ENCODE peak calls at places on chromosomes 6 and 20, in four cellular contexts. Q is GM12878, S is HepG2, Y is K562. U is an unnamed sample.

GRCh38 chr6:22596011-22596410 is 26.6 kb downstream of the HDGFL1 start:
- DNase-seq in Q (no peak), Y (no peak), S (no peak), U (no peak)

GRCh38 chr6:43728586-43728985 is 41.0 kb upstream of the MRPS18A start:
- DNase-seq in Y (no peak), S (no peak), Q (no peak), U (no peak)

GRCh38 chr20:29876911-29877285 is 1380.6 kb upstream of the DEFB115 start:
- DNase-seq in Q (no peak), S (no peak), Y (no peak), U (no peak)

GRCh38 chr6:19995575-19996257 is 158.5 kb downstream of the ID4 start:
- DNase-seq in Q (no peak), Y (peak), S (no peak), U (no peak)

GRCh38 chr6:9978480-9978879 is 436.4 kb downstream of the TFAP2A start:
- DNase-seq in Y (no peak), S (no peak), Q (no peak), U (no peak)

GRCh38 chr6:33162471-33162870 is 29.8 kb downstream of the COL11A2 start:
- DNase-seq in Q (no peak), Y (peak), S (no peak), U (no peak)

GRCh38 chr6:152399409-152399808 is 237.8 kb downstream of the SYNE1 start:
- DNase-seq in Y (no peak), Q (no peak), S (no peak), U (no peak)

GRCh38 chr6:89985744-89986493 is 91.7 kb downstream of the GJA10 start:
- DNase-seq in Q (no peak), S (no peak), Y (peak), U (no peak)

GRCh38 chr6:131023834-131024504 is 39.1 kb downstream of the EPB41L2 start:
- DNase-seq in S (no peak), Q (no peak), Y (no peak), U (no peak)

GRCh38 chr6:10588562-10589428 is 67.6 kb downstream of the GCNT2 start:
- DNase-seq in Q (no peak), Y (no peak), S (no peak), U (no peak)

GRCh38 chr6:36577298-36577697 is 16.9 kb upstream of the SRSF3 start:
- DNase-seq in Y (peak), Q (no peak), S (peak), U (no peak)
- TF ChIP-seq TARDBP in Y (no peak), Q (no peak), S (no peak), U (no peak)

GRCh38 chr20:37828584-37829527 is 74.1 kb upstream of the VSTM2L start:
- DNase-seq in Y (no peak), Q (no peak), S (no peak), U (no peak)
- TF ChIP-seq SP1 in Y (no peak), Q (no peak), S (no peak), U (no peak)

DNA sequence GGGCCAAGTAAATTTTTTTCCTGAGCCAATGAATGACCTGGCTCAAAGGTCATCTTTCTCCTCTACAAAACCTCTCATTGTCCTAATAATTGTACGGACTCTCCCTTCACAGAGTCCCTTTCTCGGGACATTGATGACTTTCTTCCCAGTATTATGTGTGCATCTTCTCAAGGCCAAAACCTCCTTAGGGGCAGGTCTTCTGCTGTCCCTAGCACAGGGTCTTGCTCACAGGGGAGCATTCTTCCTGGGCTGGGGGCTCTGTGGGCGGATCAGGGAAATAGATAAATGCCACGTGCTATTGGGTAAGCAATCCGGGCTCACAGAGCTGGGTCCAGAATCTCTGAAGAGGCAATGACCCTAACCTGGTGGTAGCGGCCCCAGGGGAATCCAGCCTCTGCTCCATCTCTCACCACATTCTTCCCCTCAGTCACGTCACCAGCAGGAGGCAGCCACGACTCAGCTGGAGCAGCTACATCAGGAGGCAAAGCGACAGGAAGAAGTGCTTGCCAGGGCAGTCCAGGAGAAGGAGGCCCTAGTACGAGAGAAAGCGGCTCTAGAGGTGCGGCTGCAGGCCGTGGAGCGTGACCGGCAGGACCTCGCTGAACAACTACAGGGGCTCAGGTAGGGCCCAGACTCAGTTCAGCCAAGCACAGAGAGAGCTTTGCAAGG is 23.5 kb downstream of the CEP250 start:
- DNase-seq in Y (no peak), S (peak), Q (no peak), U (peak)
- TF ChIP-seq TARDBP in Y (no peak), S (peak), Q (no peak), U (no peak)

DNA sequence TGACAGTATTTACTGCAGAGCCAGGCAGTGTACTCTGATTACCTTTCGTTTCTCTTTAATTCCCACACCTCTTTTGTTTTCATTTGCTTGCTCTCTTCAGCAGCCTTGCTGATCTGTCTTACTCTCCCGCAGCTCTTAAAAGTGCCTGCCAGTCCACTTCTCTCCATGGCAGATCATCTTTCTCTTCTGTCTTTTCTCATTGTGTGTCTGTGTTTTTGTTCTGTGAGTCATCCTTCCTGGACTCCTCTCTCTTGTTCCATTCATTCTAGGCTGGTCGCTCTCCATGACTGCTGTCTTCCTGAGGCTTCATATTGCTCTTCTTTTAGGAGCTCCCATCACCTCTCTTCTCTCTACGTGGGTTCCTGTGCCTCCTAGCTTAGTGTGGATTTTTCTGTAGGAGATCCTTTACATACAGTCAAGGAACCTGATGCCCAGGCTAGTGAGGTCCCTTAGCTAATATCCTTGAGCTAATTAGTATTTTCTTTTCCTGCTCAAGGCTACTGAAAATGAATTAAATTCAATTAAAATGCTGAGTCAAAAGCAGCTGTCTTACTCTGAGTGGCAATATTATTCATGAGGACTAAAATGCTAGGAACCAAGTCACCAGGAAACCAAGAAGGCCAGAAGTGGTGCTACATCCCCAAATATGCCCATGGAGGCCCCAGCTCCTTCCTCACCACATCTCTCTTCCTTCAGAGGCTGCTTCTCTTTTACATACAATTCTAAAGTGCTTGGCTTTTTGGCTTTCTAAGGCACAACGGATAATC is 86.1 kb downstream of the SLX4IP start:
- DNase-seq in Q (no peak), S (peak), Y (no peak), U (no peak)
- TF ChIP-seq SP1 in Q (no peak), S (no peak), Y (no peak), U (no peak)

DNA sequence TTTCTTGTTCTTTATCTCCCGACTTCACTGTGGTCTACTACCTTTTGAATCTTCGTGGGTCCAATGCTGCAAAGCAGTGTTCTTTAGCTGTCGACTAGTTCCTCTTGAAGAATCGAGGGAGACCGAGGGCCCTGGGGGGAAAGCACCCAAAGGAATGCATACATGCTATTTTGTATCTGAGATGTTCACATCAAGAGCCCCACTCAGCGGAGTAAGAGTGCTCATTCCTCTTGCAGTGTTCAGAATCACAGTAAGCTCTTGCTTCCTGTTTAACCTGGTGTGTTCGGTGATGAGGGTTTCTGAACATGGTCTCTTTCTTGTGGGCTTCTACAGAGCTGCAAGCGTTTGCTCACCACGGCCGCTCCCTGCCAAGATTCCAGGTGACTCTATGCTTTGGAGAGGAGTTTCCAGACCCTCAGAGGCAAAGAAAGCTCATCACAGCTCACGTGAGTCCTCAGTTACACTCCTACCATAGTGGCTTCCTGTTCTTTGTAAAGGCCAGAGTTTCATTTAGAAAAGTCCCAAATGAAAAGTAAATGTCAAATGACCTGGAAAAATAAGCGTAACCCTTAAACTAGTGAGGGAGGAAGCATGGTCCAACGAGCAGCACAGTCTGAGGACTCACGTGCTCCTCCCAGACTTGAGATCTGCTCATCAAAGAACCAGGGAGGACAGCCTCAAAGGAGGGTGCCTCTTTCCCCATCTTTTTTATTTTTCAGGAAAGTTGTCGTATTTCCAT is 13.3 kb downstream of the IRF4 start:
- DNase-seq in S (no peak), Q (no peak), Y (no peak), U (no peak)
- TF ChIP-seq TARDBP in S (no peak), Q (no peak), Y (no peak), U (no peak)

GRCh38 chr6:127164555-127164954 is 46.1 kb downstream of the RSPO3 start:
- DNase-seq in Y (no peak), S (no peak), Q (no peak), U (no peak)

GRCh38 chr6:127164009-127164408 is 45.5 kb downstream of the RSPO3 start:
- DNase-seq in Y (no peak), S (no peak), Q (no peak), U (no peak)

GRCh38 chr6:127160484-127160883 is 42.0 kb downstream of the RSPO3 start:
- DNase-seq in Y (no peak), Q (no peak), S (no peak), U (no peak)

GRCh38 chr6:127162808-127163207 is 44.3 kb downstream of the RSPO3 start:
- DNase-seq in Y (no peak), S (no peak), Q (no peak), U (no peak)
- TF ChIP-seq SP1 in Y (no peak), S (no peak), Q (no peak), U (no peak)

U was measured in HEK293T.